ENCODE peak calls at places on chromosome 4, in eight cellular contexts. L is epithelial cell of esophagus, B is tibial nerve, Z is IMR-90, O is tibial artery, N is mucosa of descending colon, V is mammary epithelial cell, A is astrocyte of the spinal cord. M is an unnamed sample.

GRCh38 chr4:5636766-5637670 is 71.3 kb downstream of the EVC2 start:
- DNase-seq in N (no peak), A (no peak), O (no peak), V (no peak), L (no peak), B (no peak), Z (no peak), M (no peak)

GRCh38 chr4:119728692-119729593 is 100.3 kb upstream of the PDE5A start:
- DNase-seq in A (peak; percentile 48), O (no peak), V (peak; percentile 32), B (no peak), Z (peak; percentile 41), N (no peak), L (peak; percentile 67), M (no peak)

GRCh38 chr4:54225671-54226398 is 3.3 kb upstream of the PDGFRA start:
- DNase-seq in B (no peak), N (no peak), V (no peak), A (peak; percentile 16), L (no peak), Z (no peak), O (no peak), M (no peak)

GRCh38 chr4:185761352-185762235 is 50.4 kb downstream of the SORBS2 start:
- DNase-seq in Z (no peak), O (no peak), N (no peak), L (peak; percentile 36), B (no peak), V (no peak), A (no peak), M (no peak)

GRCh38 chr4:128525939-128526630 is 238.5 kb upstream of the PGRMC2 start:
- DNase-seq in A (no peak), B (no peak), Z (peak; percentile 78), O (no peak), V (peak; percentile 43), N (no peak), L (peak; percentile 92), M (no peak)

GRCh38 chr4:166318810-166319525 is 445.9 kb downstream of the TLL1 start:
- DNase-seq in V (peak; percentile 81), A (peak; percentile 81), N (no peak), B (no peak), L (peak; percentile 81), Z (peak; percentile 0), O (no peak), M (no peak)

GRCh38 chr4:39637572-39638357 is 900 bp downstream of the SMIM14 start:
- DNase-seq in B (peak; percentile 28), O (peak; percentile 55), A (peak; percentile 72), L (peak; percentile 67), V (peak; percentile 64), N (peak; percentile 73), Z (peak; percentile 69), M (no peak)

GRCh38 chr4:95510145-95510544 is 38.6 kb downstream of the UNC5C start:
- DNase-seq in B (no peak), Z (peak; percentile 13), N (no peak), A (peak; percentile 49), V (peak; percentile 22), L (peak; percentile 49), O (no peak), M (no peak)

GRCh38 chr4:17060230-17060629 is 161.8 kb upstream of the LDB2 start:
- DNase-seq in O (no peak), A (no peak), N (no peak), Z (no peak), B (no peak), V (no peak), L (peak; percentile 5), M (no peak)

GRCh38 chr4:95129036-95129435 is 371.3 kb downstream of the BMPR1B start:
- DNase-seq in B (no peak), O (no peak), L (no peak), Z (no peak), A (peak; percentile 76), N (no peak), V (no peak), M (no peak)

GRCh38 chr4:6906046-6906445 is 3.6 kb upstream of the TBC1D14 start:
- DNase-seq in Z (no peak), L (peak; percentile 17), N (no peak), B (no peak), O (no peak), V (no peak), A (no peak), M (no peak)

GRCh38 chr4:139167774-139168444 is 9.1 kb downstream of the ELF2 start:
- DNase-seq in O (no peak), V (peak; percentile 94), B (no peak), L (peak; percentile 97), N (no peak), Z (peak; percentile 68), A (peak; percentile 30), M (no peak)

GRCh38 chr4:18593297-18594002 is 571.9 kb upstream of the LCORL start:
- DNase-seq in B (peak; percentile 41), N (no peak), A (peak; percentile 78), V (peak; percentile 51), O (peak; percentile 31), L (peak; percentile 77), Z (peak; percentile 74), M (no peak)

GRCh38 chr4:150769845-150770244 is 187.9 kb downstream of the MAB21L2 start:
- DNase-seq in Z (no peak), B (no peak), N (no peak), L (peak; percentile 65), O (no peak), V (peak; percentile 30), A (no peak), M (no peak)

GRCh38 chr4:106369456-106370060 is 980 bp upstream of the GIMD1 start:
- DNase-seq in L (peak; percentile 80), B (no peak), V (peak; percentile 50), N (no peak), O (no peak), Z (peak; percentile 86), A (peak; percentile 88), M (no peak)

GRCh38 chr4:186272699-186273370 is 6.8 kb downstream of the F11 start:
- DNase-seq in O (no peak), V (no peak), N (no peak), Z (peak; percentile 48), A (no peak), B (no peak), L (no peak), M (no peak)

GRCh38 chr4:76809594-76810305 is 88.2 kb downstream of the SOWAHB start:
- DNase-seq in N (no peak), B (no peak), A (no peak), L (peak; percentile 14), O (no peak), Z (peak; percentile 53), V (peak; percentile 26), M (no peak)

GRCh38 chr4:182492456-182492855 is 249.3 kb downstream of the TENM3 start:
- DNase-seq in A (peak; percentile 67), L (no peak), V (peak; percentile 12), N (no peak), Z (peak; percentile 76), B (no peak), O (no peak), M (no peak)

GRCh38 chr4:6956434-6957147 is 47.0 kb downstream of the TBC1D14 start:
- DNase-seq in A (no peak), O (no peak), L (no peak), B (no peak), N (no peak), V (no peak), Z (no peak), M (no peak)

GRCh38 chr4:154998773-154999172 is 209.7 kb upstream of the NPY2R start:
- DNase-seq in L (no peak), A (no peak), N (no peak), B (no peak), Z (no peak), V (no peak), O (no peak), M (no peak)

GRCh38 chr4:99893029-99893428 is 1.2 kb downstream of the LAMTOR3 start:
- DNase-seq in A (no peak), L (no peak), N (no peak), V (no peak), O (no peak), Z (no peak), B (no peak), M (no peak)
- H3K4me3 ChIP-seq in A (peak overlapping the region; percentile 94), L (peak overlapping the region; percentile 93), N (no peak overlapping the region), V (peak overlapping the region; percentile 70), O (peak overlapping the region; percentile 69), Z (peak overlapping the region; percentile 99), B (peak overlapping the region; percentile 89), M (peak overlapping the region; percentile 72)

GRCh38 chr4:87011340-87012034 is 76.7 kb downstream of the AFF1 start:
- DNase-seq in N (no peak), A (peak; percentile 83), O (no peak), L (peak; percentile 92), V (peak; percentile 80), B (no peak), Z (peak; percentile 89), M (no peak)

GRCh38 chr4:87012265-87012953 is 77.6 kb downstream of the AFF1 start:
- DNase-seq in L (no peak), B (no peak), A (no peak), V (no peak), N (no peak), Z (no peak), O (no peak), M (no peak)

GRCh38 chr4:87007345-87008181 is 72.8 kb downstream of the AFF1 start:
- DNase-seq in B (peak; percentile 50), L (peak; percentile 65), N (peak; percentile 74), A (peak; percentile 55), O (peak; percentile 72), Z (peak; percentile 54), V (peak; percentile 47), M (no peak)

GRCh38 chr4:87009095-87009648 is 74.4 kb downstream of the AFF1 start:
- DNase-seq in N (no peak), A (no peak), Z (no peak), B (no peak), O (no peak), V (no peak), L (no peak), M (no peak)

GRCh38 chr4:87010192-87010591 is 75.4 kb downstream of the AFF1 start:
- DNase-seq in O (no peak), B (no peak), A (no peak), N (no peak), L (no peak), V (no peak), Z (no peak), M (no peak)
- H3K4me3 ChIP-seq in O (no peak overlapping the region), B (no peak overlapping the region), A (no peak overlapping the region), N (no peak overlapping the region), L (no peak overlapping the region), V (no peak overlapping the region), Z (no peak overlapping the region), M (no peak overlapping the region)

GRCh38 chr4:83828601-83829000 is 292.7 kb downstream of the GPAT3 start:
- DNase-seq in Z (peak; percentile 55), O (no peak), A (peak; percentile 16), L (no peak), N (no peak), V (no peak), B (no peak), M (no peak)
- H3K4me3 ChIP-seq in Z (no peak overlapping the region), O (no peak overlapping the region), A (no peak overlapping the region), L (no peak overlapping the region), N (no peak overlapping the region), V (no peak overlapping the region), B (no peak overlapping the region), M (no peak overlapping the region)

DNA sequence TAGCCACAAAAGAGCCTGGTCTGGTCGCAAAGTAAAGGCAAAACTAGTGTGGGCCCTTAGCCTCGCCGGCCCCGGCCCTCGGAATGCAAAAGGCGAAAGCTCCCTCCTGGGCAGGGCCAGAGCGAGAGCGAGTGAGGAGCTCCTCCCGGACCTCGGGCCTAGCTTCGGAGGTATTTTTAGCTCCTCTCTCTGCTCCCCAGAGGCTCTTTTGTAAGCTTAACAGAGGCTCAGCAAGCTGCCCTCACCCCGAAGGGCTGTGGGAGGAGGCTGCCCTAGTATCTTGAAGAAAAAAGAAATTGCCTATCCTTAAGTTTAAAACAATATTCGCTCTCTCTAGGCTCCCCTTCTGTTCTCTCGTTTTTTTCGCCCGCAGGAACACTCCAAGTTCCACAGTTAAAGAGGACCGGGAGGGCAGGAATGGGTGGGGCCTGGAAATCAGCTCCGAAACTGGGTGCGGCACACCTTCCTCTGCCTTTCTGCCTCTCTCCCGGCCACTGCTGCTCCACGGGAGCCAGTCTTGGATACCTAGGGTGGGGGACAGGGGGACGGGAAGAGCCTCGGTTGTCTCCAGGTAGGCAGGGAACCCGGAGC is 12.2 kb downstream of the HAND2 start:
- DNase-seq in L (peak; percentile 27), V (no peak), A (no peak), N (peak; percentile 46), B (no peak), Z (no peak), O (no peak), M (no peak)
- H3K4me3 ChIP-seq in L (no peak overlapping the region), V (no peak overlapping the region), A (no peak overlapping the region), N (no peak overlapping the region), B (no peak overlapping the region), Z (no peak overlapping the region), O (peak overlapping the region; percentile 40), M (no peak overlapping the region)